ENCODE peak calls at places on chromosome 18, in four cellular contexts. L is T follicular helper cell; F is effector memory CD8-positive, alpha-beta T cell; H is RPMI8226. W is an unnamed sample.
A peak's percentile ranks its signal among the peaks of the same experiment; 100 is the strongest.

GRCh38 chr18:66867653-66868052 is 263.8 kb upstream of the CDH19 start:
- DNase-seq in L (no peak), F (no peak), H (peak; percentile 26), W (no peak)

GRCh38 chr18:51110073-51110797 is 80.2 kb downstream of the SMAD4 start:
- DNase-seq in L (peak; percentile 44), F (peak; percentile 59), H (peak; percentile 75), W (peak; percentile 78)

GRCh38 chr18:23684515-23685197 is 4.6 kb upstream of the LAMA3 start:
- DNase-seq in L (no peak), F (no peak), H (no peak), W (no peak)

GRCh38 chr18:44830551-44830950 is 149.9 kb downstream of the SETBP1 start:
- DNase-seq in L (no peak), F (no peak), H (no peak), W (no peak)

GRCh38 chr18:11981383-11981632 is at the start of gene IMPA2:
- DNase-seq in L (no peak), F (no peak), H (no peak), W (no peak)

GRCh38 chr18:7174359-7175107 is 56.4 kb upstream of the LRRC30 start:
- DNase-seq in L (no peak), F (no peak), H (peak; percentile 11), W (no peak)

GRCh38 chr18:32096936-32097335 is 5.3 kb downstream of the RNF138 start:
- DNase-seq in L (no peak), F (no peak), H (no peak), W (no peak)

GRCh38 chr18:22983175-22983574 is 50.0 kb downstream of the RBBP8 start:
- DNase-seq in L (no peak), F (no peak), H (peak; percentile 5), W (no peak)

GRCh38 chr18:7760967-7761946 is 194.1 kb downstream of the PTPRM start:
- DNase-seq in L (no peak), F (no peak), H (no peak), W (no peak)

W was measured in memory B cell.